ENCODE peak calls at places on chromosomes 12 and 14, in six cellular contexts. One of them, this sample, is unnamed.

GRCh38 chr14:88189040-88189839 is 133.8 kb downstream of the KCNK10 start:
- DNase-seq in IMR-90: peak; percentile 87
- DNase-seq in lower lobe of right lung: no peak
- DNase-seq in MM.1S: peak; percentile 53
- DNase-seq in left ventricle myocardium inferior: no peak
- DNase-seq in A673: peak; percentile 86
- DNase-seq in this sample: peak; percentile 87

GRCh38 chr12:10807186-10807585 is at the start of gene TAS2R8:
- DNase-seq in IMR-90: no peak
- DNase-seq in lower lobe of right lung: no peak
- DNase-seq in MM.1S: no peak
- DNase-seq in left ventricle myocardium inferior: no peak
- DNase-seq in A673: no peak
- DNase-seq in this sample: no peak

GRCh38 chr12:112408621-112409020 is 784 bp downstream of the RPL6 start:
- DNase-seq in IMR-90: no peak
- DNase-seq in lower lobe of right lung: no peak
- DNase-seq in MM.1S: no peak
- DNase-seq in left ventricle myocardium inferior: no peak
- DNase-seq in A673: no peak
- DNase-seq in this sample: no peak

GRCh38 chr14:39251547-39251946 is 17.8 kb downstream of the MIA2 start:
- DNase-seq in IMR-90: no peak
- DNase-seq in lower lobe of right lung: no peak
- DNase-seq in MM.1S: no peak
- DNase-seq in left ventricle myocardium inferior: no peak
- DNase-seq in A673: no peak
- DNase-seq in this sample: no peak

GRCh38 chr12:89556976-89557375 is 31.1 kb upstream of the POC1B start:
- DNase-seq in IMR-90: peak; percentile 23
- DNase-seq in lower lobe of right lung: no peak
- DNase-seq in MM.1S: no peak
- DNase-seq in left ventricle myocardium inferior: no peak
- DNase-seq in A673: peak; percentile 58
- DNase-seq in this sample: no peak

GRCh38 chr14:99850705-99851104 is 57.5 kb downstream of the EML1 start:
- DNase-seq in IMR-90: peak; percentile 16
- DNase-seq in lower lobe of right lung: no peak
- DNase-seq in MM.1S: no peak
- DNase-seq in left ventricle myocardium inferior: no peak
- DNase-seq in A673: no peak
- DNase-seq in this sample: no peak

GRCh38 chr12:41905703-41906297 is 238.9 kb downstream of the GXYLT1 start:
- DNase-seq in IMR-90: no peak
- DNase-seq in lower lobe of right lung: no peak
- DNase-seq in MM.1S: no peak
- DNase-seq in left ventricle myocardium inferior: no peak
- DNase-seq in A673: no peak
- DNase-seq in this sample: no peak

GRCh38 chr12:52754135-52754534 is 23.0 kb downstream of the KRT76 start:
- DNase-seq in IMR-90: no peak
- DNase-seq in lower lobe of right lung: no peak
- DNase-seq in MM.1S: no peak
- DNase-seq in left ventricle myocardium inferior: no peak
- DNase-seq in A673: peak; percentile 94
- DNase-seq in this sample: no peak

GRCh38 chr12:54759751-54760150 is 94.6 kb upstream of the MUCL1 start:
- DNase-seq in IMR-90: peak; percentile 6
- DNase-seq in lower lobe of right lung: no peak
- DNase-seq in MM.1S: peak; percentile 66
- DNase-seq in left ventricle myocardium inferior: no peak
- DNase-seq in A673: peak; percentile 74
- DNase-seq in this sample: no peak

GRCh38 chr12:121522962-121523361 is 57.9 kb downstream of the KDM2B start:
- DNase-seq in IMR-90: no peak
- DNase-seq in lower lobe of right lung: no peak
- DNase-seq in MM.1S: no peak
- DNase-seq in left ventricle myocardium inferior: no peak
- DNase-seq in A673: no peak
- DNase-seq in this sample: peak; percentile 43

GRCh38 chr12:14418526-14418925 is 53.0 kb downstream of the ATF7IP start:
- DNase-seq in IMR-90: peak; percentile 38
- DNase-seq in lower lobe of right lung: no peak
- DNase-seq in MM.1S: no peak
- DNase-seq in left ventricle myocardium inferior: no peak
- DNase-seq in A673: peak; percentile 70
- DNase-seq in this sample: no peak

GRCh38 chr14:27605298-27605697 is 1007.5 kb upstream of the NOVA1 start:
- DNase-seq in IMR-90: no peak
- DNase-seq in lower lobe of right lung: no peak
- DNase-seq in MM.1S: no peak
- DNase-seq in left ventricle myocardium inferior: no peak
- DNase-seq in A673: peak; percentile 37
- DNase-seq in this sample: no peak

GRCh38 chr14:63656194-63656593 is 14.5 kb upstream of the WDR89 start:
- DNase-seq in IMR-90: no peak
- DNase-seq in lower lobe of right lung: no peak
- DNase-seq in MM.1S: no peak
- DNase-seq in left ventricle myocardium inferior: no peak
- DNase-seq in A673: no peak
- DNase-seq in this sample: no peak

GRCh38 chr14:90368946-90369721 is 27.7 kb upstream of the CALM1 start:
- DNase-seq in IMR-90: peak; percentile 33
- DNase-seq in lower lobe of right lung: no peak
- DNase-seq in MM.1S: no peak
- DNase-seq in left ventricle myocardium inferior: no peak
- DNase-seq in A673: no peak
- DNase-seq in this sample: peak; percentile 20

GRCh38 chr14:81209187-81209836 is 11.4 kb downstream of the GTF2A1 start:
- DNase-seq in IMR-90: no peak
- DNase-seq in lower lobe of right lung: no peak
- DNase-seq in MM.1S: no peak
- DNase-seq in left ventricle myocardium inferior: no peak
- DNase-seq in A673: peak; percentile 7
- DNase-seq in this sample: no peak

GRCh38 chr12:54185919-54186318 is 2.9 kb downstream of the SMUG1 start:
- DNase-seq in IMR-90: no peak
- DNase-seq in lower lobe of right lung: no peak
- DNase-seq in MM.1S: no peak
- DNase-seq in left ventricle myocardium inferior: no peak
- DNase-seq in A673: no peak
- DNase-seq in this sample: no peak

GRCh38 chr12:11667159-11667558 is 17.7 kb downstream of the ETV6 start:
- DNase-seq in IMR-90: no peak
- DNase-seq in lower lobe of right lung: no peak
- DNase-seq in MM.1S: no peak
- DNase-seq in left ventricle myocardium inferior: no peak
- DNase-seq in A673: no peak
- DNase-seq in this sample: no peak

GRCh38 chr14:60968099-60968498 is 12.8 kb downstream of the TRMT5 start:
- DNase-seq in IMR-90: no peak
- DNase-seq in lower lobe of right lung: no peak
- DNase-seq in MM.1S: no peak
- DNase-seq in left ventricle myocardium inferior: no peak
- DNase-seq in A673: no peak
- DNase-seq in this sample: no peak

GRCh38 chr12:80140005-80140404 is 40.7 kb downstream of the OTOGL start:
- DNase-seq in IMR-90: no peak
- DNase-seq in lower lobe of right lung: no peak
- DNase-seq in MM.1S: no peak
- DNase-seq in left ventricle myocardium inferior: no peak
- DNase-seq in A673: no peak
- DNase-seq in this sample: no peak

GRCh38 chr14:96206461-96206860 is 1.8 kb downstream of the BDKRB2 start:
- DNase-seq in IMR-90: no peak
- DNase-seq in lower lobe of right lung: no peak
- DNase-seq in MM.1S: no peak
- DNase-seq in left ventricle myocardium inferior: no peak
- DNase-seq in A673: peak; percentile 16
- DNase-seq in this sample: no peak

GRCh38 chr12:104581000-104581570 is 124.3 kb downstream of the CHST11 start:
- DNase-seq in IMR-90: peak; percentile 53
- DNase-seq in lower lobe of right lung: no peak
- DNase-seq in MM.1S: no peak
- DNase-seq in left ventricle myocardium inferior: no peak
- DNase-seq in A673: no peak
- DNase-seq in this sample: no peak

GRCh38 chr12:48185181-48185919 is 1.9 kb downstream of the CCDC184 start:
- DNase-seq in IMR-90: no peak
- DNase-seq in lower lobe of right lung: no peak
- DNase-seq in MM.1S: no peak
- DNase-seq in left ventricle myocardium inferior: no peak
- DNase-seq in A673: peak; percentile 80
- DNase-seq in this sample: no peak
- H3K4me3 ChIP-seq in IMR-90: no peak overlapping the region
- H3K4me3 ChIP-seq in lower lobe of right lung: no peak overlapping the region
- H3K4me3 ChIP-seq in MM.1S: no peak overlapping the region
- H3K4me3 ChIP-seq in left ventricle myocardium inferior: peak overlapping the region; percentile 82
- H3K4me3 ChIP-seq in A673: peak overlapping the region; percentile 67
- H3K4me3 ChIP-seq in this sample: peak overlapping the region; percentile 66

DNA sequence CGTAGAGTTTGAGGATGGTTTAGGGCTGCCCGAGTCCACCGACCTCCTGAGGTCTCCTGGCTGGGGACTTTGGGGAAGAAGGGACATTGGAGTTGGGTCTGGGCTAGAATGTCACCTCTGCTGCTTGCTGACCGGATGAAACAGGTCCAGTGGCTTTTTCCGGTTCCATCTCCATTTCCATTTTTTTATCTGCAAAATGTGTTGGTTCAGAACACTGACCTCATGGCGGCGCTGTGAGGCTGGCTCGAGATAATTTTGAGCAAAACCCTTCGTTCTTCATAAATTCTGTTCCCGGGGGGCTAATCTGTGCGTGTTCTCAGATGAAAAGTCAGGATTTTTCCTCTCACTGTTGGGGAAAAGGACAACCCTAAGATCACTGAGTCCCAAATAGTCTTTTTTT is 11.7 kb upstream of the MYL2 start:
- DNase-seq in IMR-90: no peak
- DNase-seq in lower lobe of right lung: no peak
- DNase-seq in MM.1S: no peak
- DNase-seq in left ventricle myocardium inferior: no peak
- DNase-seq in A673: peak; percentile 60
- DNase-seq in this sample: no peak
- TF ChIP-seq CTCF in IMR-90: peak; percentile 5
- TF ChIP-seq CTCF in lower lobe of right lung: no peak
- TF ChIP-seq CTCF in MM.1S: peak; percentile 9
- TF ChIP-seq CTCF in left ventricle myocardium inferior: peak; percentile 22
- TF ChIP-seq CTCF in A673: peak; percentile 82
- TF ChIP-seq CTCF in this sample: peak; percentile 47

GRCh38 chr12:75482636-75483035 is 2.1 kb downstream of the GLIPR1 start:
- DNase-seq in IMR-90: no peak
- DNase-seq in lower lobe of right lung: no peak
- DNase-seq in MM.1S: no peak
- DNase-seq in left ventricle myocardium inferior: no peak
- DNase-seq in A673: peak; percentile 43
- DNase-seq in this sample: no peak
- H3K4me3 ChIP-seq in IMR-90: peak overlapping the region; percentile 66
- H3K4me3 ChIP-seq in lower lobe of right lung: peak overlapping the region; percentile 48
- H3K4me3 ChIP-seq in MM.1S: no peak overlapping the region
- H3K4me3 ChIP-seq in left ventricle myocardium inferior: peak overlapping the region; percentile 60
- H3K4me3 ChIP-seq in A673: no peak overlapping the region
- H3K4me3 ChIP-seq in this sample: no peak overlapping the region

DNA sequence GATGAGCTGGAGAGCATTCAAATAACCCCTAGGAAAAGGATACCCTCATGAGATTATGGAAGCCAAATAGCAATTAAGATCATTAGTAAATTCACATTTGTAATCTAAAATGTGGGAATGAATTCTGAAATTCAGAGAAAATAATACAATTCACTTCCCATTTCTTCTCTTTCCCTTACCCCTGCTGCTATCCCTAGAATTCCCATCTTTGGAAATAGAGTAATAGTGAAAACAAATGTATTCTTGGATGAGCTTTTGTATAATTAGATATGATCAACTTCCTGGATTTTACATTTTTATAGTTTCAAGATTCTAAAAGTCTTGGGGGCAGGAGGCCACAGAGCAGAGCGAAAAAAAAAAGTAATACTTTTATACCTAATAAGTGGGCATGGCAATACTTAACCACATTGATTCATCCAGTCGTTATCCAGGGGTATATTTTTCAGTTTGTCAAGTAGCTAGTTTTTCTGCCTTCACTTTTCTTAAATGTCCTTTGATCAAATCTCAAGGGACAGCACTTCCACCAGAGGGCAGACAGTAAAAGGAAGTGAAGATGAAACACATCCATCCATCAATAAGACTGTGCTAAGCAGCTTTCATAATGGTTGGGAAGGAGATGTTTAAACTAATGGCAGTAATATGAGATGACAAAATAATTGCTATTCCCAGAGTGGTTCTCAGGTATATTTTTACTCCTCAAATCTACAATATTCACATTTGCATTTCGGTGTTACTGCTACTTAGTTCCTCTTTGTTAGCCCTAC is 401.3 kb downstream of the DIO2 start:
- DNase-seq in IMR-90: peak; percentile 41
- DNase-seq in lower lobe of right lung: no peak
- DNase-seq in MM.1S: peak; percentile 39
- DNase-seq in left ventricle myocardium inferior: no peak
- DNase-seq in A673: peak; percentile 72
- DNase-seq in this sample: peak; percentile 8
- TF ChIP-seq CTCF in IMR-90: peak; percentile 38
- TF ChIP-seq CTCF in lower lobe of right lung: no peak
- TF ChIP-seq CTCF in MM.1S: peak; percentile 15
- TF ChIP-seq CTCF in left ventricle myocardium inferior: no peak
- TF ChIP-seq CTCF in A673: peak; percentile 60
- TF ChIP-seq CTCF in this sample: peak; percentile 42

This sample was measured in BE2C.